ENCODE peak calls at places on chromosomes 7 and 10, in nine cellular contexts. S, T, G, E, O, U, B, N and M are unnamed samples.

GRCh38 chr7:36469236-36469635 is 79.6 kb downstream of the ANLN start:
- DNase-seq in O (no peak), B (no peak), N (no peak), T (no peak), E (no peak), U (no peak), S (no peak), G (no peak), M (no peak)

GRCh38 chr7:109659261-109659660 is 1089.6 kb downstream of the DNAJB9 start:
- DNase-seq in U (no peak), O (no peak), E (no peak), G (no peak), B (no peak), N (no peak), S (no peak), T (no peak), M (no peak)

GRCh38 chr7:36762394-36762793 is 38.1 kb upstream of the AOAH start:
- DNase-seq in U (no peak), T (peak; percentile 36), S (no peak), N (no peak), G (no peak), O (no peak), E (no peak), B (no peak), M (no peak)

GRCh38 chr7:134740364-134740763 is 39.1 kb upstream of the CALD1 start:
- DNase-seq in T (no peak), E (no peak), N (no peak), O (no peak), U (no peak), S (no peak), G (no peak), B (no peak), M (no peak)

GRCh38 chr7:150322114-150322832 is 882 bp upstream of the LRRC61 start:
- DNase-seq in E (no peak), O (no peak), U (no peak), B (no peak), G (no peak), T (no peak), S (no peak), N (no peak), M (no peak)

GRCh38 chr7:26813426-26813825 is 51.0 kb downstream of the SKAP2 start:
- DNase-seq in B (no peak), N (no peak), T (no peak), U (peak; percentile 87), O (no peak), S (peak; percentile 39), G (no peak), E (no peak), M (no peak)

GRCh38 chr10:125264091-125264490 is 103.7 kb upstream of the CTBP2 start:
- DNase-seq in S (no peak), G (no peak), O (no peak), T (no peak), E (no peak), B (no peak), U (no peak), N (no peak), M (no peak)

GRCh38 chr10:34710391-34710751 is 104.7 kb downstream of the PARD3 start:
- DNase-seq in T (no peak), E (no peak), B (no peak), N (no peak), U (peak; percentile 77), G (no peak), S (no peak), O (peak; percentile 30), M (no peak)

GRCh38 chr10:21524131-21524525 is 1.4 kb downstream of the SKIDA1 start:
- DNase-seq in S (no peak), T (no peak), G (no peak), B (no peak), N (no peak), O (no peak), E (no peak), U (no peak), M (no peak)

GRCh38 chr7:92598310-92598981 is 8.3 kb upstream of the FAM133B start:
- DNase-seq in B (no peak), S (no peak), O (no peak), E (no peak), N (no peak), U (no peak), T (no peak), G (no peak), M (no peak)

GRCh38 chr10:113329121-113329596 is 223.7 kb upstream of the HABP2 start:
- DNase-seq in E (no peak), U (peak; percentile 30), S (peak; percentile 20), N (no peak), T (no peak), B (peak; percentile 20), G (no peak), O (no peak), M (no peak)

GRCh38 chr7:21318190-21318915 is 109.5 kb upstream of the SP4 start:
- DNase-seq in O (no peak), N (no peak), S (no peak), U (peak; percentile 37), T (no peak), G (no peak), B (no peak), E (no peak), M (no peak)

GRCh38 chr7:102918865-102919264 is 6.1 kb downstream of the LRRC17 start:
- DNase-seq in G (no peak), E (no peak), S (no peak), B (no peak), T (no peak), O (no peak), U (no peak), N (no peak), M (no peak)

GRCh38 chr7:81013036-81013435 is 94.2 kb upstream of the SEMA3C start:
- DNase-seq in G (no peak), T (no peak), U (peak; percentile 72), E (no peak), S (no peak), B (no peak), O (no peak), N (peak; percentile 87), M (no peak)

GRCh38 chr10:102596506-102596971 is 47.7 kb upstream of the TRIM8 start:
- DNase-seq in U (peak; percentile 54), E (no peak), G (no peak), S (no peak), B (peak; percentile 76), N (peak; percentile 47), T (peak; percentile 81), O (peak; percentile 66), M (no peak)

GRCh38 chr7:8295638-8296361 is 33.8 kb upstream of the ICA1 start:
- DNase-seq in T (peak; percentile 56), N (peak; percentile 81), B (peak; percentile 71), E (no peak), S (peak; percentile 33), U (peak; percentile 86), G (no peak), O (peak; percentile 18), M (no peak)

DNA sequence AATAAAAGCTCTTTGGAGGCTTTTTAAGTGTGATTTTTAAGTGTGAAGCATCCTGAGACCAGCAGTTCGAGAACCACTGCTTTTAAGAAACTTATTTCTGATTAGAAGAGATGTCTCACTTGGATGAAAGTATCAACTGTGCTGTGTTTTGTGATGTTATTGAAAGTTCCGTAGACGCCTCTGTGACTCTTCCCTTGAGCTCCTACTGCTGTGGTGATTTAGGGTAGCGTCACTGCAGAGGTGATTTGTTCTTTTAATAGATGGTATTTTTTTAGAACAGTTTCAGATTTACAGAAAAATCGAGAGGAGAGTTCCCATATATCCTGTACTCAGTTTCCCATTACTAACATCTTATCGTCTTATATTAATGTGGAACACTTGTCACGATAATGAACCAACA is 29.5 kb downstream of the FBH1 start:
- DNase-seq in G (no peak), N (no peak), B (no peak), E (no peak), S (no peak), T (no peak), O (no peak), U (no peak), M (no peak)
- H3K9me3 ChIP-seq in G (no peaks in the 10 kb centered on the region), N (no peaks in the 10 kb centered on the region), B (no peaks in the 10 kb centered on the region), E (no peaks in the 10 kb centered on the region), S (no peaks in the 10 kb centered on the region), T (no peaks in the 10 kb centered on the region), O (no peaks in the 10 kb centered on the region), U (no peaks in the 10 kb centered on the region), M (no peaks in the 10 kb centered on the region)

GRCh38 chr7:66518151-66518691 is 110.5 kb upstream of the KCTD7 start:
- DNase-seq in S (no peak), E (no peak), T (no peak), G (no peak), N (no peak), O (no peak), U (no peak), B (no peak), M (no peak)

GRCh38 chr7:66517212-66517909 is 111.3 kb upstream of the KCTD7 start:
- DNase-seq in S (no peak), O (no peak), N (no peak), T (no peak), G (no peak), U (no peak), E (no peak), B (no peak), M (no peak)

GRCh38 chr7:66508431-66508830 is 120.2 kb upstream of the KCTD7 start:
- DNase-seq in N (no peak), O (no peak), S (no peak), B (no peak), U (no peak), E (no peak), T (no peak), G (no peak), M (no peak)

DNA sequence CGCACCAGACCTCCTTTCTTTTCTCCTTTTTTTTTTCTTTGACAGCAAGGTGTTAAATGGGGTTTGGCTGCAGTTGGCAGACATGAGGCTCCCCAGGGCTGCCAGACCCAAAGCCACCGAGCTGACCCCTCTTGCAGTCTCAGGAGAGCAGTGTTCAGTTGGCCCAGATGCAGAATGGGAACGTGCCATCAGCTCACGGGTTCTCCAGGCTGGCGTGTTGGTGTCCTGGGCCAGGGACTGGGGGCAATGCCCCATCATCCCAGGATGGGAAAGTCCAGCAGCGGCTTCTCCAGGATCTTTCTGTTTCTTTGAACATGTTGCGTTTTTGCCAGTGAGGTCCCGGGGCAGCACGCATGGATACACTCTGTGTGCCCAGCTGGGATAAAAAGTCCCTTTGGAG is 114.6 kb upstream of the KCTD7 start:
- DNase-seq in U (no peak), E (no peak), O (no peak), G (no peak), T (no peak), N (no peak), S (no peak), B (no peak), M (no peak)
- TF ChIP-seq CTCF in U (no peak), E (no peak), O (no peak), G (no peak), T (no peak), N (no peak), S (no peak), B (no peak), M (no peak)

DNA sequence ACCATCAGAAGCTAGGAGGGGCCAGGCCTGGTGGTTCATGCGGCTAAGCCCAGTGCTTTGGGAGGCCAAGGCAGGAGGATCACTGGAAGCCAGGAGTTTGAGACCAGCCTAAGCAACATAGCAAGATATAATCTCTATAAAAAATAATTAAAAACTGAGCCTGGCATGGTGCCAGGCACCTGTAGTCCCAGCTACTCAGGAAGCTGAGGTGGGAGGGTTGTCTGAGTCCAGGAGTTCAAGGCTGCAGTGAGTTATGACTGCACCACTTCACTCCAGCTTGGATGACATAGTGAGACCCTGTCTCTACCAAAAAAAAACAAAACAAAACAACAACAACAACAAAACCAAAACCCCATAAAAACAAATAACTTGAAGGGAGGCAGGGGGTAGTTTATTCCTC is 172.9 kb upstream of the FAM171A1 start:
- DNase-seq in U (no peak), T (no peak), S (no peak), O (no peak), B (no peak), G (no peak), N (no peak), E (no peak), M (no peak)
- H3K9me3 ChIP-seq in U (no peaks in the 10 kb centered on the region), T (no peaks in the 10 kb centered on the region), S (no peaks in the 10 kb centered on the region), O (no peaks in the 10 kb centered on the region), B (no peaks in the 10 kb centered on the region), G (no peaks in the 10 kb centered on the region), N (no peaks in the 10 kb centered on the region), E (no peaks in the 10 kb centered on the region), M (no peaks in the 10 kb centered on the region)

GRCh38 chr7:151351027-151351426 is 9.4 kb downstream of the NUB1 start:
- DNase-seq in G (no peak), N (no peak), E (no peak), B (peak; percentile 48), S (no peak), T (peak; percentile 54), O (no peak), U (no peak), M (no peak)
- TF ChIP-seq CTCF in G (no peak), N (no peak), E (no peak), B (peak; percentile 51), S (no peak), T (peak; percentile 71), O (no peak), U (no peak), M (no peak)